ENCODE peak calls at places on chromosomes 4 and X, in four cellular contexts. M is upper lobe of right lung; P is astrocyte; V is CD4-positive, alpha-beta memory T cell. R is an unnamed sample. For H3K27me3, the result is how much of the 10 kb centered on the place peaks cover.

GRCh38 chrX:46587158-46587557 is 13.6 kb downstream of the CHST7 start:
- DNase-seq in M (no peak), P (peak), V (no peak), R (peak)

GRCh38 chr4:182105416-182105815 is 137.8 kb upstream of the TENM3 start:
- DNase-seq in M (no peak), P (no peak), V (no peak), R (no peak)

GRCh38 chrX:137565921-137566745 is at the start of gene ZIC3:
- DNase-seq in M (peak), P (peak), V (no peak), R (peak)

GRCh38 chrX:129360175-129360574 is 163.1 kb downstream of the SMARCA1 start:
- DNase-seq in M (no peak), P (peak), V (no peak), R (peak)

GRCh38 chrX:153643431-153644351 is 3.3 kb upstream of the DUSP9 start:
- DNase-seq in M (peak), P (no peak), V (no peak), R (no peak)

GRCh38 chrX:45584717-45585116 is 384.0 kb upstream of the DIPK2B start:
- DNase-seq in M (no peak), P (no peak), V (no peak), R (peak)

GRCh38 chr4:45668086-45668485 is 455.8 kb downstream of the GABRG1 start:
- DNase-seq in M (no peak), P (no peak), V (no peak), R (no peak)

GRCh38 chrX:51876441-51876840 is 17.0 kb upstream of the MAGED1 start:
- DNase-seq in M (no peak), P (peak), V (no peak), R (no peak)

GRCh38 chr4:29081230-29081955 is 1638.8 kb upstream of the PCDH7 start:
- DNase-seq in M (no peak), P (no peak), V (no peak), R (peak)

GRCh38 chrX:101417981-101418841 is 10.2 kb downstream of the HNRNPH2 start:
- DNase-seq in M (peak), P (peak), V (peak), R (no peak)

GRCh38 chr4:152572417-152573086 is 36.7 kb upstream of the FBXW7 start:
- DNase-seq in M (no peak), P (peak), V (no peak), R (peak)

GRCh38 chrX:49172280-49172780 is 632 bp downstream of the PLP2 start:
- DNase-seq in M (peak), P (peak), V (peak), R (peak)

GRCh38 chrX:86148024-86148511 is at the start of gene DACH2:
- DNase-seq in M (peak), P (peak), V (peak), R (peak)

GRCh38 chrX:109943092-109943739 is 59.7 kb upstream of the TMEM164 start:
- DNase-seq in M (no peak), P (peak), V (no peak), R (no peak)

GRCh38 chr4:8639777-8640720 is 47.5 kb downstream of the CPZ start:
- DNase-seq in M (peak), P (no peak), V (no peak), R (no peak)

GRCh38 chr4:145099653-145100052 is 1.5 kb downstream of the ABCE1 start:
- DNase-seq in M (no peak), P (peak), V (no peak), R (peak)

GRCh38 chr4:105551968-105552746 is at the start of gene ARHGEF38:
- DNase-seq in M (peak), P (peak), V (no peak), R (peak)
- H3K27me3 ChIP-seq in M (under half), P (under half), V (under half), R (under half)

GRCh38 chr4:46994007-46994405 is 625 bp upstream of the GABRA4 start:
- DNase-seq in M (no peak), P (peak), V (no peak), R (no peak)
- H3K27me3 ChIP-seq in M (under half), P (under half), V (under half), R (under half)

GRCh38 chr4:108148316-108148715 is 20.4 kb downstream of the LEF1 start:
- DNase-seq in M (no peak), P (no peak), V (peak), R (peak)
- H3K27me3 ChIP-seq in M (under half), P (under half), V (under half), R (under half)

DNA sequence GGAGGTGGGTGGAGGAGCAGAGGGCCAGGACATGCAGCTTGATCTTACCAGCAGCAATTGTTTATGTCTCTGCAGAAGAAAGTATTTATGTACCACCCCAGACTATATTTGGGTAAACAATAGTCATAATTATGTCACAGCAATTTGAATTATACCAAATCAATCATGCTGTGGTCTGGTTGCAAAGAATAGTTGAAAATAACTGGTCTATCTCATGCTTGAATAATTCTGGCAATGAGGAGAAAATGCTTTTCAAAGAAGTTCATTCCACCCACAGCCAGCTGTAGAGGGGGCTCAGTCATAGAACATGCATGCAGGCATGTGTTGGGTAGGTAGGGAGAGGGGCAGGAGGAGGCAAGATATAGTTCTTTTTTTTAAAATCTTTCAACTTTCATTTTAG is 399.2 kb downstream of the IL15 start:
- DNase-seq in M (no peak), P (peak), V (no peak), R (no peak)
- H3K27me3 ChIP-seq in M (under half), P (under half), V (under half), R (under half)

GRCh38 chrX:485368-485767 is 98.7 kb upstream of the PPP2R3B start:
- DNase-seq in M (peak), P (no peak), V (no peak), R (no peak)

GRCh38 chrX:489805-490204 is 103.1 kb upstream of the PPP2R3B start:
- DNase-seq in M (peak), P (no peak), V (no peak), R (no peak)

GRCh38 chrX:487836-488235 is 101.1 kb upstream of the PPP2R3B start:
- DNase-seq in M (no peak), P (no peak), V (no peak), R (no peak)

GRCh38 chrX:482702-483203 is 96.0 kb upstream of the PPP2R3B start:
- DNase-seq in M (no peak), P (no peak), V (no peak), R (no peak)

GRCh38 chrX:486325-486724 is 99.6 kb upstream of the PPP2R3B start:
- DNase-seq in M (no peak), P (no peak), V (no peak), R (no peak)
- H3K27me3 ChIP-seq in M (under half), P (under half), V (under half), R (under half)

DNA sequence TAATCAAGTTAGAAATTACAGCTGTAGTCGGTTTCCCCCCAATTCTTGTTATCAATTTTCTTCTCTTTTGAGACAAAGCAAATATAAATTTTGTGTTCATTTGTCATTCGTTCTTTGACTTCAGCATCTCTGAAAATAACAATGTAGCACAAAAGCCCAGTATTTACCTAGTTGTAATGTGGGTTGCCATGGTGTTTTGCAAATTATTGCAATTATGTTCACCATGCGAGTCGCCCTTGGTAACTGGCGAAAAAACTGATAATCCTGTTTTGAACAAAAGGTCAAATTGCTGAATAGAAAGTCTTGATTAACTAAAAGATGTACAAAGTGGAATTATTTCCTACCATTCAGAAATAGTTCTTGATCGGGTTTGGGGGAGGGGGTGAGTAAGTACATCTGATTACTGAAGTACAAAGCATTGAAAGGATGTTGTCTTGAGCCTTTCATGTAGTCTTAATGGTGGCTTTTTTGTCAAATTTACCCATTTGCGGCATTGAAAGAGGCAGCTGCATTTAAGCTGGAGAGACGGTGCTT is 138.9 kb downstream of the ARX start:
- DNase-seq in M (no peak), P (no peak), V (no peak), R (no peak)
- H3K27me3 ChIP-seq in M (under half), P (under half), V (under half), R (under half)

DNA sequence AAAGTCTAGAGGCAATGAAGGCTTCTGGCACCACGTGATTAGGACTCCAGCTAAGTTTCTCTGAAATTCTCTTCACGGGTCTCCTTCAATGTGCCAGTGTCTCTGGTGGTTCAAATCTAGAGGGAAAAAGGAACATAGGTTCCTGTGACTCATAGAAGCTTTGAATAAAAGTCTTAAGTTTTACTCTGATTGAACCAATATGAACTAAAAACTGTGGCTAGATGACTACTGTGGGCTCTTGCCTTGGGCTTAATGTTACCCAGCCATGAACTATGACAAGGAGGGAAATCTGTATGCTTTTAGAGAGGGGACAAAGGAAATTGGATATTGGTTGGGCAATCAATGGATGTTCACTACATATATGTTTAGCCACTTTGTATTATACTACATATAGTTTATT is 49.9 kb upstream of the TEX13D start:
- DNase-seq in M (no peak), P (no peak), V (no peak), R (no peak)
- H3K27me3 ChIP-seq in M (under half), P (under half), V (under half), R (under half)

DNA sequence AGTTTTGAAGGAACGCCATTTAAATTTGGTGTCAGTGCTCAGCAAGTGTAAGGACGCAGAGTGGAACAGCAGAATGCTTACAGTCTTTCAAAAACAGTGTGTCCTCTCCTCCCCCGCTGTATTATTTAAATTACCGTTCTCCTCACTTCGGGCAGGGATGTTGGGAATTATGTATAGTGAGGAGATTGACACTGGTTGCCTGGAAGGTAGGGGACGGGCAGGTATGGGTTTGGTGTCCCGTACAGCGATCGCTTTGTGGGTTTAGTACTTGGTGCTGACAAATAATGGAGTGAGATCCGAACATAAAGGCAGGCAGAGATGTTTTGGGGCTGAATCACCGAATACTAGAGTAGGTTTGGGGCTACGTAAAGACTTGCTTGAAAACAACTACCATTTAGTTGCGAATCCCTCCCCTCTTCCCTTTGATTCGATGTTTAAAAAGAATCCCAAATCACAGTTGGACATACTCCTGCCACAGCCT is 2.1 kb upstream of the NKX3-2 start:
- DNase-seq in M (no peak), P (no peak), V (no peak), R (no peak)
- H3K27me3 ChIP-seq in M (half or more), P (half or more), V (half or more), R (under half)

R was measured in bronchial epithelial cell.